ENCODE peak calls at places on chromosomes 13 and 19, in six cellular contexts. One of them, this sample, is unnamed.

GRCh38 chr13:80802946-80803345 is 462.0 kb upstream of the SPRY2 start:
- DNase-seq in fibroblast of mammary gland: no peak
- DNase-seq in WERI-Rb-1: no peak
- DNase-seq in fibroblast of the aortic adventitia: no peak
- DNase-seq in endodermal cell: peak; percentile 80
- DNase-seq in lower leg skin: no peak
- DNase-seq in this sample: no peak

GRCh38 chr13:44283598-44283997 is 90.0 kb upstream of the SERP2 start:
- DNase-seq in fibroblast of mammary gland: no peak
- DNase-seq in WERI-Rb-1: no peak
- DNase-seq in fibroblast of the aortic adventitia: no peak
- DNase-seq in endodermal cell: no peak
- DNase-seq in lower leg skin: no peak
- DNase-seq in this sample: no peak

GRCh38 chr19:10808937-10809655 is 26.9 kb downstream of the TMED1 start:
- DNase-seq in fibroblast of mammary gland: peak; percentile 64
- DNase-seq in WERI-Rb-1: no peak
- DNase-seq in fibroblast of the aortic adventitia: peak; percentile 43
- DNase-seq in endodermal cell: no peak
- DNase-seq in lower leg skin: no peak
- DNase-seq in this sample: no peak

GRCh38 chr13:53254495-53254894 is 225.9 kb downstream of the OLFM4 start:
- DNase-seq in fibroblast of mammary gland: no peak
- DNase-seq in WERI-Rb-1: no peak
- DNase-seq in fibroblast of the aortic adventitia: no peak
- DNase-seq in endodermal cell: peak; percentile 72
- DNase-seq in lower leg skin: no peak
- DNase-seq in this sample: no peak

GRCh38 chr19:7924241-7924640 is 1.7 kb downstream of the CTXN1 start:
- DNase-seq in fibroblast of mammary gland: no peak
- DNase-seq in WERI-Rb-1: no peak
- DNase-seq in fibroblast of the aortic adventitia: no peak
- DNase-seq in endodermal cell: no peak
- DNase-seq in lower leg skin: no peak
- DNase-seq in this sample: no peak

GRCh38 chr13:71858647-71859046 is 8.4 kb downstream of the DACH1 start:
- DNase-seq in fibroblast of mammary gland: no peak
- DNase-seq in WERI-Rb-1: no peak
- DNase-seq in fibroblast of the aortic adventitia: no peak
- DNase-seq in endodermal cell: no peak
- DNase-seq in lower leg skin: no peak
- DNase-seq in this sample: no peak

GRCh38 chr19:47663911-47664771 is 49.1 kb upstream of the EHD2 start:
- DNase-seq in fibroblast of mammary gland: peak; percentile 100
- DNase-seq in WERI-Rb-1: no peak
- DNase-seq in fibroblast of the aortic adventitia: peak; percentile 100
- DNase-seq in endodermal cell: no peak
- DNase-seq in lower leg skin: peak; percentile 93
- DNase-seq in this sample: peak; percentile 67

GRCh38 chr19:58401825-58402433 is 6.5 kb downstream of the RNF225 start:
- DNase-seq in fibroblast of mammary gland: peak; percentile 23
- DNase-seq in WERI-Rb-1: no peak
- DNase-seq in fibroblast of the aortic adventitia: no peak
- DNase-seq in endodermal cell: no peak
- DNase-seq in lower leg skin: no peak
- DNase-seq in this sample: no peak

GRCh38 chr19:15479391-15480345 is at the start of gene PGLYRP2:
- DNase-seq in fibroblast of mammary gland: no peak
- DNase-seq in WERI-Rb-1: no peak
- DNase-seq in fibroblast of the aortic adventitia: no peak
- DNase-seq in endodermal cell: peak; percentile 65
- DNase-seq in lower leg skin: no peak
- DNase-seq in this sample: peak; percentile 37

GRCh38 chr19:43700368-43701015 is 15.4 kb upstream of the IRGC start:
- DNase-seq in fibroblast of mammary gland: peak; percentile 88
- DNase-seq in WERI-Rb-1: no peak
- DNase-seq in fibroblast of the aortic adventitia: peak; percentile 87
- DNase-seq in endodermal cell: no peak
- DNase-seq in lower leg skin: peak; percentile 87
- DNase-seq in this sample: peak; percentile 48

GRCh38 chr13:92461831-92462230 is 764.8 kb upstream of the GPC6 start:
- DNase-seq in fibroblast of mammary gland: no peak
- DNase-seq in WERI-Rb-1: no peak
- DNase-seq in fibroblast of the aortic adventitia: no peak
- DNase-seq in endodermal cell: no peak
- DNase-seq in lower leg skin: no peak
- DNase-seq in this sample: no peak

GRCh38 chr13:65892859-65893258 is 1337.3 kb downstream of the PCDH9 start:
- DNase-seq in fibroblast of mammary gland: no peak
- DNase-seq in WERI-Rb-1: no peak
- DNase-seq in fibroblast of the aortic adventitia: no peak
- DNase-seq in endodermal cell: no peak
- DNase-seq in lower leg skin: no peak
- DNase-seq in this sample: no peak

GRCh38 chr19:49638360-49638759 is 1.6 kb downstream of the RRAS start:
- DNase-seq in fibroblast of mammary gland: peak; percentile 29
- DNase-seq in WERI-Rb-1: peak; percentile 50
- DNase-seq in fibroblast of the aortic adventitia: peak; percentile 40
- DNase-seq in endodermal cell: peak; percentile 72
- DNase-seq in lower leg skin: no peak
- DNase-seq in this sample: no peak

GRCh38 chr19:34075661-34076091 is 96.6 kb upstream of the LSM14A start:
- DNase-seq in fibroblast of mammary gland: no peak
- DNase-seq in WERI-Rb-1: no peak
- DNase-seq in fibroblast of the aortic adventitia: no peak
- DNase-seq in endodermal cell: no peak
- DNase-seq in lower leg skin: no peak
- DNase-seq in this sample: no peak

GRCh38 chr13:97849305-97849704 is 104.2 kb upstream of the IPO5 start:
- DNase-seq in fibroblast of mammary gland: peak; percentile 26
- DNase-seq in WERI-Rb-1: peak; percentile 44
- DNase-seq in fibroblast of the aortic adventitia: peak; percentile 27
- DNase-seq in endodermal cell: peak; percentile 62
- DNase-seq in lower leg skin: no peak
- DNase-seq in this sample: no peak

GRCh38 chr13:110989331-110989730 is 74.5 kb upstream of the ANKRD10 start:
- DNase-seq in fibroblast of mammary gland: peak; percentile 33
- DNase-seq in WERI-Rb-1: no peak
- DNase-seq in fibroblast of the aortic adventitia: no peak
- DNase-seq in endodermal cell: no peak
- DNase-seq in lower leg skin: no peak
- DNase-seq in this sample: no peak

GRCh38 chr13:20828540-20829364 is 55.0 kb upstream of the EEF1AKMT1 start:
- DNase-seq in fibroblast of mammary gland: peak; percentile 69
- DNase-seq in WERI-Rb-1: peak; percentile 30
- DNase-seq in fibroblast of the aortic adventitia: peak; percentile 77
- DNase-seq in endodermal cell: no peak
- DNase-seq in lower leg skin: no peak
- DNase-seq in this sample: no peak

GRCh38 chr13:36475468-36475867 is 43.2 kb downstream of the CCNA1 start:
- DNase-seq in fibroblast of mammary gland: peak; percentile 28
- DNase-seq in WERI-Rb-1: peak; percentile 43
- DNase-seq in fibroblast of the aortic adventitia: peak; percentile 32
- DNase-seq in endodermal cell: peak; percentile 80
- DNase-seq in lower leg skin: no peak
- DNase-seq in this sample: no peak

GRCh38 chr19:9456018-9456689 is 20.8 kb upstream of the ZNF266 start:
- DNase-seq in fibroblast of mammary gland: no peak
- DNase-seq in WERI-Rb-1: no peak
- DNase-seq in fibroblast of the aortic adventitia: no peak
- DNase-seq in endodermal cell: no peak
- DNase-seq in lower leg skin: no peak
- DNase-seq in this sample: no peak

GRCh38 chr19:29326849-29327840 is 114.2 kb upstream of the UQCRFS1 start:
- DNase-seq in fibroblast of mammary gland: no peak
- DNase-seq in WERI-Rb-1: no peak
- DNase-seq in fibroblast of the aortic adventitia: no peak
- DNase-seq in endodermal cell: peak; percentile 79
- DNase-seq in lower leg skin: no peak
- DNase-seq in this sample: no peak

GRCh38 chr19:30335306-30335886 is 36.8 kb upstream of the ZNF536 start:
- DNase-seq in fibroblast of mammary gland: no peak
- DNase-seq in WERI-Rb-1: no peak
- DNase-seq in fibroblast of the aortic adventitia: no peak
- DNase-seq in endodermal cell: peak; percentile 17
- DNase-seq in lower leg skin: peak; percentile 63
- DNase-seq in this sample: no peak

GRCh38 chr19:3976495-3977241 is 5.8 kb upstream of the DAPK3 start:
- DNase-seq in fibroblast of mammary gland: peak; percentile 71
- DNase-seq in WERI-Rb-1: no peak
- DNase-seq in fibroblast of the aortic adventitia: no peak
- DNase-seq in endodermal cell: peak; percentile 60
- DNase-seq in lower leg skin: no peak
- DNase-seq in this sample: no peak

GRCh38 chr19:49973987-49974386 is 13.0 kb upstream of the SIGLEC11 start:
- DNase-seq in fibroblast of mammary gland: no peak
- DNase-seq in WERI-Rb-1: no peak
- DNase-seq in fibroblast of the aortic adventitia: no peak
- DNase-seq in endodermal cell: no peak
- DNase-seq in lower leg skin: no peak
- DNase-seq in this sample: no peak

GRCh38 chr19:9636018-9636417 is 15.0 kb upstream of the ZNF561 start:
- DNase-seq in fibroblast of mammary gland: no peak
- DNase-seq in WERI-Rb-1: no peak
- DNase-seq in fibroblast of the aortic adventitia: no peak
- DNase-seq in endodermal cell: no peak
- DNase-seq in lower leg skin: no peak
- DNase-seq in this sample: no peak

GRCh38 chr19:11324748-11325389 is 14.6 kb downstream of the RAB3D start:
- DNase-seq in fibroblast of mammary gland: no peak
- DNase-seq in WERI-Rb-1: no peak
- DNase-seq in fibroblast of the aortic adventitia: no peak
- DNase-seq in endodermal cell: no peak
- DNase-seq in lower leg skin: no peak
- DNase-seq in this sample: no peak

GRCh38 chr13:27667946-27668345 is 46.3 kb downstream of the POLR1D start:
- DNase-seq in fibroblast of mammary gland: no peak
- DNase-seq in WERI-Rb-1: no peak
- DNase-seq in fibroblast of the aortic adventitia: peak; percentile 56
- DNase-seq in endodermal cell: no peak
- DNase-seq in lower leg skin: no peak
- DNase-seq in this sample: no peak

GRCh38 chr13:80235559-80236296 is 105.2 kb downstream of the SPRY2 start:
- DNase-seq in fibroblast of mammary gland: no peak
- DNase-seq in WERI-Rb-1: no peak
- DNase-seq in fibroblast of the aortic adventitia: no peak
- DNase-seq in endodermal cell: no peak
- DNase-seq in lower leg skin: no peak
- DNase-seq in this sample: no peak

DNA sequence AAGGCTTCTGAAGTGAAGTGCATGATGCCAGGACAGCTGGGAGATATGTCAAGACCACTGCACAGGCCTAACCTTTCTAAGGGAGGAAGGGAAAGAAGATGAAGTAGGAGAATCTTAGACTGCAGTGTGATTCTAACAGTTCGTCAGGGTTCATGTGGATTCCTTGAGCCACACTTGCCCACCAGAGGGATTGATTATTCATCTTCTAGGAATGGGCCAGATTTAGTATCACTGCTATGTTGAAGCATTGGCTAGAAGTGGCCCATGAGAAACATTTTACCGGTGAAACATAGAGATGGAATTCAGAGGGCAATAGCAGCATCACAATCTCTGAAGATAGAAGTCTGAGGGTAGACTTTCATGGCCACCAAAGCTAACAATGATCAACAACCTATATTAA is 550.8 kb upstream of the SLITRK1 start:
- DNase-seq in fibroblast of mammary gland: peak; percentile 74
- DNase-seq in WERI-Rb-1: no peak
- DNase-seq in fibroblast of the aortic adventitia: peak; percentile 76
- DNase-seq in endodermal cell: no peak
- DNase-seq in lower leg skin: no peak
- DNase-seq in this sample: no peak
- TF ChIP-seq CTCF in fibroblast of mammary gland: no peak
- TF ChIP-seq CTCF in WERI-Rb-1: no peak
- TF ChIP-seq CTCF in fibroblast of the aortic adventitia: peak; percentile 3
- TF ChIP-seq CTCF in endodermal cell: no peak
- TF ChIP-seq CTCF in lower leg skin: no peak
- TF ChIP-seq CTCF in this sample: no peak

GRCh38 chr13:106033634-106034033 is 501.8 kb downstream of the EFNB2 start:
- DNase-seq in fibroblast of mammary gland: peak; percentile 85
- DNase-seq in WERI-Rb-1: no peak
- DNase-seq in fibroblast of the aortic adventitia: peak; percentile 77
- DNase-seq in endodermal cell: no peak
- DNase-seq in lower leg skin: no peak
- DNase-seq in this sample: no peak

GRCh38 chr13:106041445-106041844 is 494.0 kb downstream of the EFNB2 start:
- DNase-seq in fibroblast of mammary gland: no peak
- DNase-seq in WERI-Rb-1: no peak
- DNase-seq in fibroblast of the aortic adventitia: no peak
- DNase-seq in endodermal cell: no peak
- DNase-seq in lower leg skin: no peak
- DNase-seq in this sample: no peak

GRCh38 chr13:106038752-106039151 is 496.7 kb downstream of the EFNB2 start:
- DNase-seq in fibroblast of mammary gland: peak; percentile 95
- DNase-seq in WERI-Rb-1: no peak
- DNase-seq in fibroblast of the aortic adventitia: peak; percentile 53
- DNase-seq in endodermal cell: no peak
- DNase-seq in lower leg skin: no peak
- DNase-seq in this sample: no peak

GRCh38 chr13:106034201-106034600 is 501.3 kb downstream of the EFNB2 start:
- DNase-seq in fibroblast of mammary gland: peak; percentile 72
- DNase-seq in WERI-Rb-1: no peak
- DNase-seq in fibroblast of the aortic adventitia: peak; percentile 67
- DNase-seq in endodermal cell: no peak
- DNase-seq in lower leg skin: no peak
- DNase-seq in this sample: no peak

GRCh38 chr13:106036870-106037269 is 498.6 kb downstream of the EFNB2 start:
- DNase-seq in fibroblast of mammary gland: no peak
- DNase-seq in WERI-Rb-1: peak; percentile 91
- DNase-seq in fibroblast of the aortic adventitia: no peak
- DNase-seq in endodermal cell: peak; percentile 75
- DNase-seq in lower leg skin: no peak
- DNase-seq in this sample: no peak
- TF ChIP-seq CTCF in fibroblast of mammary gland: no peak
- TF ChIP-seq CTCF in WERI-Rb-1: peak; percentile 99
- TF ChIP-seq CTCF in fibroblast of the aortic adventitia: no peak
- TF ChIP-seq CTCF in endodermal cell: peak; percentile 64
- TF ChIP-seq CTCF in lower leg skin: no peak
- TF ChIP-seq CTCF in this sample: no peak

GRCh38 chr13:22325761-22326160 is 654.9 kb downstream of the FGF9 start:
- DNase-seq in fibroblast of mammary gland: no peak
- DNase-seq in WERI-Rb-1: no peak
- DNase-seq in fibroblast of the aortic adventitia: no peak
- DNase-seq in endodermal cell: peak; percentile 63
- DNase-seq in lower leg skin: no peak
- DNase-seq in this sample: no peak
- TF ChIP-seq CTCF in fibroblast of mammary gland: no peak
- TF ChIP-seq CTCF in WERI-Rb-1: no peak
- TF ChIP-seq CTCF in fibroblast of the aortic adventitia: no peak
- TF ChIP-seq CTCF in endodermal cell: no peak
- TF ChIP-seq CTCF in lower leg skin: no peak
- TF ChIP-seq CTCF in this sample: no peak

DNA sequence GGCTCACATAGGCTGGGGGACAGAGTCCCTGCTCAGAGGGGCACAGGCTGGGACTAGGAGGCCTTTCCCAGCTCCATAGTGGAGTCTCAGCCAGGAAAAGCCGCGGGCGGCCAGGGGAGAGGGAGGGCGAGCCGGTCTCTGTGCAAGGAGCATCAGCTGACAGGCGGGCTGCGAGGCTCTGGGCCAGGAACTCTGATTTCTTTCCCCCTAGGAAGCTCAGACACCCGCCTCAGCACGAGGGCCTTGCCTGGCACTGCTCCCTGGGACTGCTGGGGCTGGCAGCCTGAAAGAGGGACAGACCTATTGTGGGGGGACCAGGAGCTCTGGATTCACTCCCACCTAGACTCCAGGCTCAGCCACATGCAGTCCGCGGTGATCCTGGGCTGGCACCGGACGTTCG is 2.2 kb upstream of the PLK5 start:
- DNase-seq in fibroblast of mammary gland: no peak
- DNase-seq in WERI-Rb-1: no peak
- DNase-seq in fibroblast of the aortic adventitia: no peak
- DNase-seq in endodermal cell: no peak
- DNase-seq in lower leg skin: no peak
- DNase-seq in this sample: no peak
- TF ChIP-seq CTCF in fibroblast of mammary gland: no peak
- TF ChIP-seq CTCF in WERI-Rb-1: no peak
- TF ChIP-seq CTCF in fibroblast of the aortic adventitia: no peak
- TF ChIP-seq CTCF in endodermal cell: no peak
- TF ChIP-seq CTCF in lower leg skin: no peak
- TF ChIP-seq CTCF in this sample: no peak

This sample was measured in dorsolateral prefrontal cortex.